ENCODE peak calls at places on chromosomes 16 and 17, in seven cellular contexts. J is left ventricle myocardium inferior, Y is MM.1S, T is DND-41, A is uterus, W is thoracic aorta, O is HepG2. Q is an unnamed sample. For H3K27me3, the result is how much of the 10 kb centered on the place peaks cover.

GRCh38 chr16:17780181-17780580 is 309.4 kb upstream of the XYLT1 start:
- DNase-seq in J (no peak), Y (no peak), T (no peak), A (no peak), W (no peak), O (no peak), Q (no peak)

GRCh38 chr17:53932386-53932785 is 109.7 kb downstream of the KIF2B start:
- DNase-seq in J (no peak), Y (no peak), T (no peak), A (no peak), W (no peak), O (no peak), Q (no peak)

GRCh38 chr17:61926831-61927210 is 961 bp downstream of the INTS2 start:
- DNase-seq in J (no peak), Y (no peak), T (no peak), A (no peak), W (no peak), O (no peak), Q (no peak)

GRCh38 chr17:64603987-64604386 is 58.1 kb downstream of the SMURF2 start:
- DNase-seq in J (no peak), Y (no peak), T (no peak), A (no peak), W (no peak), O (peak), Q (no peak)

GRCh38 chr16:69848635-69849545 is 86.8 kb downstream of the WWP2 start:
- DNase-seq in J (peak), Y (no peak), T (no peak), A (peak), W (peak), O (no peak), Q (peak)

GRCh38 chr17:51722994-51723393 is 435.5 kb downstream of the CA10 start:
- DNase-seq in J (no peak), Y (no peak), T (no peak), A (no peak), W (no peak), O (no peak), Q (no peak)

GRCh38 chr17:83173997-83174858 is 94.8 kb downstream of the METRNL start:
- DNase-seq in J (no peak), Y (no peak), T (peak), A (peak), W (no peak), O (peak), Q (no peak)

GRCh38 chr16:72612271-72612670 is 435.7 kb downstream of the ZFHX3 start:
- DNase-seq in J (no peak), Y (no peak), T (no peak), A (no peak), W (no peak), O (no peak), Q (no peak)

GRCh38 chr17:76697702-76698465 is 12.9 kb downstream of the MXRA7 start:
- DNase-seq in J (no peak), Y (no peak), T (no peak), A (no peak), W (no peak), O (no peak), Q (no peak)

GRCh38 chr17:2710804-2711607 is 558 bp downstream of the CLUH start:
- DNase-seq in J (no peak), Y (peak), T (peak), A (no peak), W (no peak), O (peak), Q (no peak)

GRCh38 chr16:56869513-56870270 is 4.7 kb downstream of the SLC12A3 start:
- DNase-seq in J (no peak), Y (peak), T (peak), A (no peak), W (no peak), O (peak), Q (no peak)

GRCh38 chr16:4933433-4933832 is 3.5 kb downstream of the PPL start:
- DNase-seq in J (no peak), Y (no peak), T (no peak), A (no peak), W (no peak), O (no peak), Q (no peak)

GRCh38 chr16:583470-583814 is 6.4 kb upstream of the RAB40C start:
- DNase-seq in J (no peak), Y (no peak), T (no peak), A (no peak), W (no peak), O (no peak), Q (no peak)

GRCh38 chr17:81735181-81736102 is 23.4 kb downstream of the SLC25A10 start:
- DNase-seq in J (no peak), Y (no peak), T (no peak), A (no peak), W (no peak), O (no peak), Q (no peak)

GRCh38 chr16:11232852-11233726 is 22.9 kb downstream of the SOCS1 start:
- DNase-seq in J (no peak), Y (no peak), T (peak), A (no peak), W (no peak), O (no peak), Q (peak)

GRCh38 chr17:33725675-33726271 is 432.7 kb upstream of the ASIC2 start:
- DNase-seq in J (peak), Y (peak), T (peak), A (no peak), W (no peak), O (peak), Q (no peak)

GRCh38 chr17:82611140-82612058 is 36.8 kb downstream of the WDR45B start:
- DNase-seq in J (no peak), Y (no peak), T (no peak), A (peak), W (no peak), O (no peak), Q (no peak)

GRCh38 chr17:45336390-45337182 is 19.8 kb upstream of the MAP3K14 start:
- DNase-seq in J (no peak), Y (no peak), T (no peak), A (peak), W (no peak), O (no peak), Q (no peak)

GRCh38 chr17:67532326-67532871 is 155.3 kb downstream of the PITPNC1 start:
- DNase-seq in J (peak), Y (no peak), T (no peak), A (no peak), W (no peak), O (no peak), Q (no peak)

GRCh38 chr17:11319894-11320293 is 78.9 kb downstream of the SHISA6 start:
- DNase-seq in J (no peak), Y (no peak), T (no peak), A (no peak), W (no peak), O (no peak), Q (no peak)

GRCh38 chr17:28959471-28959871 is 8.2 kb upstream of the PHF12 start:
- DNase-seq in J (no peak), Y (no peak), T (no peak), A (no peak), W (no peak), O (no peak), Q (no peak)

GRCh38 chr17:969767-970387 is 9.7 kb downstream of the NXN start:
- DNase-seq in J (no peak), Y (no peak), T (no peak), A (peak), W (no peak), O (no peak), Q (no peak)

GRCh38 chr17:50022463-50023130 is 27.6 kb upstream of the DLX3 start:
- DNase-seq in J (no peak), Y (no peak), T (no peak), A (no peak), W (no peak), O (no peak), Q (no peak)

GRCh38 chr17:82028246-82028645 is 3.2 kb upstream of the RAC3 start:
- DNase-seq in J (no peak), Y (no peak), T (no peak), A (no peak), W (no peak), O (no peak), Q (no peak)

GRCh38 chr16:56337131-56337857 is 88.1 kb downstream of the AMFR start:
- DNase-seq in J (no peak), Y (no peak), T (no peak), A (no peak), W (no peak), O (no peak), Q (no peak)

GRCh38 chr17:56545056-56545455 is 48.4 kb upstream of the NOG start:
- DNase-seq in J (no peak), Y (no peak), T (no peak), A (no peak), W (no peak), O (no peak), Q (no peak)

GRCh38 chr17:73539176-73539575 is 105.1 kb downstream of the SDK2 start:
- DNase-seq in J (no peak), Y (no peak), T (no peak), A (no peak), W (no peak), O (no peak), Q (no peak)
- H3K27me3 ChIP-seq in J (under half), Y (half or more), T (under half), A (under half), W (under half), O (under half), Q (under half)

DNA sequence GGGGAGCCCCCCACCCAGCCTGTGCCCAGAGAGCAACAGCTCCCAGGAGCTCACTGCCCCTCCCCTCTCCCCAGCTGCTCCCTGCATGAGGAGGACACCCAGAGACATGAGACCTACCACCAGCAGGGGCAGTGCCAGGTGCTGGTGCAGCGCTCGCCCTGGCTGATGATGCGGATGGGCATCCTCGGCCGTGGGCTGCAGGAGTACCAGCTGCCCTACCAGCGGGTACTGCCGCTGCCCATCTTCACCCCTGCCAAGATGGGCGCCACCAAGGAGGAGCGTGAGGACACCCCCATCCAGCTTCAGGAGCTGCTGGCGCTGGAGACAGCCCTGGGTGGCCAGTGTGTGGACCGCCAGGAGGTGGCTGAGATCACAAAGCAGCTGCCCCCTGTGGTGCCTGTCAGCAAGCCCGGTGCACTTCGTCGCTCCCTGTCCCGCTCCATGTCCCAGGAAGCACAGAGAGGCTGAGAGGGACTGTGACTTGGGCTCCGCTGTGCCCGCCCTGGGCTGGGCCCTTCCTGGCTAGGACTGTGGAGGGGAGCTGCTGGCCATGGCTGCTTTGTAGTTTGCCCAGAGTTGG is 583 bp downstream of the TCAP start:
- DNase-seq in J (no peak), Y (no peak), T (peak), A (no peak), W (no peak), O (no peak), Q (no peak)
- TF ChIP-seq CTCF in J (peak), Y (no peak), T (no peak), A (no peak), W (no peak), O (peak), Q (no peak)

GRCh38 chr17:79155701-79156100 is 81.1 kb downstream of the ENGASE start:
- DNase-seq in J (no peak), Y (no peak), T (no peak), A (no peak), W (no peak), O (no peak), Q (no peak)
- H3K27me3 ChIP-seq in J (half or more), Y (half or more), T (under half), A (under half), W (under half), O (half or more), Q (under half)

DNA sequence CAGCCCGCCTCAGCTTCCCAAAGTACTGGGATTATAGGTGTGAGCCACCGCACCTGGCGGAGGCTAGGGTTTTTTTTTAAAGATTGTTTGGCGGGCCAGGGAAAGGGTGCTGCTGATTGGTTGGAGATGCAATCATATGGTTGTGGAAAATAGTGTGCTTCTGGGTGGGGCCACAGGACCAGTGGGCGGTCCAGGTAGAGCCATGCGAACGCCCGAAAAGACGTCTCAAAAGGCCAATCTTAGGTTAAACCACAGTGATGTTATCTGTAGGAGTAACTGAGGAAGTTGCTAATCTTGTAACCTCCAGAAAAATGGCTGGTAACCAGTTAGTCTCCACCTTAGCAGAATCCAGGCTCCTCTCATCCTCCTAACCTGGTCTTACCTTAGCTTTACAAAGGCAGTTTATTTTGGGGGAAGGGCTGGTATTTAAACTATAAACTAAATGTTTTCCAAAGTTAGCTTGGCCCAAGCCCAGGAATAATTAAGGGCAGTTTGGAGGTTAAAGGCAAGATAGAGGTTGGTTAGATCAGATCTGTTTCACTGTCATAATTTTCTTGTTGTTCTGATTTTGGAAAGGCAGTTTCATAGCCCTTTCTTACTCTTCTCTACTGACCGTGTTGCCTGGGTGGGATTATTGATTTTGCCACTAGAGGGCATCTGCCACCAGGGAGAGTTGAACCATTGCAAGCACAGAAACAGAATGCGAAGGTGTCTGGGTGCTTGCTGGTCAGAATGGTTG is 111.0 kb downstream of the PLCG2 start:
- DNase-seq in J (no peak), Y (peak), T (peak), A (peak), W (no peak), O (peak), Q (no peak)
- TF ChIP-seq CTCF in J (peak), Y (peak), T (peak), A (peak), W (peak), O (peak), Q (peak)

GRCh38 chr17:57782051-57782490 is 37.0 kb upstream of the CCDC182 start:
- DNase-seq in J (no peak), Y (no peak), T (peak), A (no peak), W (no peak), O (no peak), Q (no peak)

GRCh38 chr17:57782642-57783337 is 37.7 kb upstream of the CCDC182 start:
- DNase-seq in J (no peak), Y (no peak), T (no peak), A (no peak), W (no peak), O (no peak), Q (no peak)

GRCh38 chr17:57784226-57784895 is 39.3 kb upstream of the CCDC182 start:
- DNase-seq in J (no peak), Y (no peak), T (no peak), A (no peak), W (no peak), O (no peak), Q (no peak)

GRCh38 chr17:57783338-57783742 is 38.2 kb upstream of the CCDC182 start:
- DNase-seq in J (peak), Y (peak), T (peak), A (peak), W (no peak), O (peak), Q (no peak)

GRCh38 chr17:57785032-57785431 is 39.9 kb upstream of the CCDC182 start:
- DNase-seq in J (peak), Y (no peak), T (no peak), A (no peak), W (no peak), O (no peak), Q (no peak)
- H3K27me3 ChIP-seq in J (under half), Y (under half), T (under half), A (under half), W (under half), O (under half), Q (under half)